ENCODE peak calls at places on chromosomes 4 and X, in seven cellular contexts. A, H, J, R, I, V and K are unnamed samples.

GRCh38 chrX:68669872-68670271 is 22.4 kb downstream of the STARD8 start:
- DNase-seq in A (no peak), H (no peak), J (no peak), R (no peak), I (no peak), V (no peak), K (no peak)

GRCh38 chrX:97936296-97936695 is 1052.6 kb downstream of the RPA4 start:
- DNase-seq in A (no peak), H (no peak), J (no peak), R (no peak), I (no peak), V (no peak), K (no peak)

GRCh38 chr4:102036619-102037376 is 246.3 kb downstream of the BANK1 start:
- DNase-seq in A (no peak), H (no peak), J (no peak), R (peak), I (no peak), V (peak), K (no peak)

GRCh38 chrX:53288173-53288572 is 6.8 kb upstream of the IQSEC2 start:
- DNase-seq in A (no peak), H (peak), J (no peak), R (peak), I (no peak), V (peak), K (no peak)

GRCh38 chr4:73726000-73726399 is 14.4 kb upstream of the CXCL8 start:
- DNase-seq in A (no peak), H (no peak), J (no peak), R (peak), I (no peak), V (no peak), K (no peak)

GRCh38 chr4:184536070-184536880 is 61.9 kb upstream of the IRF2 start:
- DNase-seq in A (no peak), H (no peak), J (no peak), R (no peak), I (no peak), V (no peak), K (no peak)

GRCh38 chrX:24479924-24480722 is 15.0 kb downstream of the PDK3 start:
- DNase-seq in A (no peak), H (no peak), J (no peak), R (no peak), I (no peak), V (no peak), K (peak)

GRCh38 chrX:85379174-85379907 is at the start of gene POF1B:
- DNase-seq in A (no peak), H (no peak), J (no peak), R (no peak), I (no peak), V (no peak), K (no peak)

GRCh38 chr4:83782591-83782990 is 246.7 kb downstream of the GPAT3 start:
- DNase-seq in A (no peak), H (no peak), J (no peak), R (no peak), I (no peak), V (no peak), K (no peak)

GRCh38 chr4:23333946-23334878 is 555.6 kb downstream of the PPARGC1A start:
- DNase-seq in A (no peak), H (no peak), J (no peak), R (peak), I (no peak), V (peak), K (peak)

GRCh38 chr4:5636766-5637670 is 71.3 kb downstream of the EVC2 start:
- DNase-seq in A (no peak), H (no peak), J (no peak), R (no peak), I (no peak), V (no peak), K (no peak)

GRCh38 chrX:84189125-84189524 is 1.1 kb upstream of the RPS6KA6 start:
- DNase-seq in A (no peak), H (no peak), J (no peak), R (no peak), I (no peak), V (peak), K (no peak)

GRCh38 chr4:7414046-7414445 is 20.7 kb downstream of the PSAPL1 start:
- DNase-seq in A (no peak), H (no peak), J (no peak), R (no peak), I (no peak), V (no peak), K (no peak)

GRCh38 chr4:88818650-88819470 is 121.2 kb upstream of the NAP1L5 start:
- DNase-seq in A (no peak), H (no peak), J (peak), R (peak), I (no peak), V (peak), K (peak)

GRCh38 chr4:53019485-53020382 is 157.6 kb downstream of the RASL11B start:
- DNase-seq in A (no peak), H (no peak), J (no peak), R (peak), I (no peak), V (no peak), K (no peak)

GRCh38 chrX:56726609-56727008 is 2.4 kb upstream of the NBDY start:
- DNase-seq in A (peak), H (no peak), J (no peak), R (peak), I (no peak), V (peak), K (peak)

GRCh38 chr4:83358410-83358809 is 23.8 kb upstream of the HPSE start:
- DNase-seq in A (peak), H (no peak), J (no peak), R (peak), I (no peak), V (no peak), K (no peak)

GRCh38 chr4:178275671-178276360 is 833.6 kb upstream of the AGA start:
- DNase-seq in A (no peak), H (no peak), J (peak), R (no peak), I (no peak), V (no peak), K (no peak)

GRCh38 chrX:50448565-50448964 is 22.1 kb downstream of the DGKK start:
- DNase-seq in A (no peak), H (no peak), J (no peak), R (no peak), I (no peak), V (no peak), K (no peak)

GRCh38 chrX:48715876-48716502 is 19.5 kb downstream of the SUV39H1 start:
- DNase-seq in A (no peak), H (no peak), J (no peak), R (no peak), I (no peak), V (no peak), K (no peak)

GRCh38 chr4:21522296-21522695 is 426.3 kb downstream of the KCNIP4 start:
- DNase-seq in A (no peak), H (no peak), J (no peak), R (no peak), I (no peak), V (no peak), K (no peak)

GRCh38 chr4:40190880-40191815 is 5.7 kb upstream of the RHOH start:
- DNase-seq in A (no peak), H (no peak), J (no peak), R (no peak), I (no peak), V (no peak), K (no peak)

GRCh38 chr4:14225683-14226207 is 598.2 kb upstream of the BOD1L1 start:
- DNase-seq in A (no peak), H (no peak), J (no peak), R (no peak), I (no peak), V (no peak), K (no peak)

GRCh38 chr4:74395633-74396032 is 30.7 kb downstream of the EREG start:
- DNase-seq in A (no peak), H (no peak), J (no peak), R (peak), I (no peak), V (no peak), K (no peak)

GRCh38 chr4:127965803-127966175 is 583 bp downstream of the ABHD18 start:
- DNase-seq in A (no peak), H (no peak), J (peak), R (peak), I (peak), V (peak), K (peak)

GRCh38 chr4:1470816-1471442 is 64.7 kb upstream of the NKX1-1 start:
- DNase-seq in A (no peak), H (no peak), J (peak), R (no peak), I (peak), V (no peak), K (no peak)
- TF ChIP-seq CTCF in A (no peak), H (no peak), J (no peak), R (no peak), I (no peak), V (no peak), K (no peak)

DNA sequence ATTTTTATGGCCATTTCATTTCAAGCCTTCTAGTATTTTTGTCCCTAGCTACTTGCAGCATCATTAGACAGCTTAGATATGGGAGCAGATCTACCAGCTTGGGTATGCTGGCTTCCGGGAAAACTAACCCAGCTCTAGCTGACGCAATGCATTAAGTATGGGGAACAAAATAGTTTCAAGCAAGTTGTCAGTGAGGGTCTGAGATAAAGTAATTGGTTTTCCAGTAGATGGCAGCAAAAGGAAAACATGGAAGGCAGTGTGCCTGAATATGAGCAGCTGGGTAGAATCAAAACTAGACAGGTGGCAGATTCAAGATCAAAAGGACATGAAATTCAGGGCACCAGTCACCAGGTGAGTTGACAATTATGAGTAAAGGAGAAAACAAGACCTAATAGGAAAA is 340.9 kb upstream of the CTSO start:
- DNase-seq in A (peak), H (no peak), J (peak), R (peak), I (no peak), V (peak), K (peak)
- TF ChIP-seq CTCF in A (peak), H (no peak), J (peak), R (peak), I (no peak), V (peak), K (no peak)

GRCh38 chrX:88425739-88426138 is 321.3 kb upstream of the CPXCR1 start:
- DNase-seq in A (no peak), H (no peak), J (no peak), R (peak), I (no peak), V (peak), K (no peak)
- TF ChIP-seq CTCF in A (no peak), H (no peak), J (no peak), R (no peak), I (no peak), V (no peak), K (no peak)

GRCh38 chrX:115898382-115899001 is 272.1 kb upstream of the AGTR2 start:
- DNase-seq in A (no peak), H (no peak), J (peak), R (no peak), I (peak), V (peak), K (peak)
- TF ChIP-seq CTCF in A (peak), H (no peak), J (peak), R (no peak), I (peak), V (no peak), K (no peak)

GRCh38 chrX:73581002-73581628 is 18.1 kb downstream of the CHIC1 start:
- DNase-seq in A (no peak), H (no peak), J (no peak), R (no peak), I (no peak), V (no peak), K (no peak)
- TF ChIP-seq CTCF in A (no peak), H (no peak), J (no peak), R (no peak), I (no peak), V (no peak), K (no peak)

GRCh38 chr4:8938137-8938536 is 66.5 kb upstream of the HMX1 start:
- DNase-seq in A (no peak), H (no peak), J (no peak), R (no peak), I (no peak), V (no peak), K (no peak)

GRCh38 chr4:8939160-8939855 is 67.7 kb upstream of the HMX1 start:
- DNase-seq in A (no peak), H (peak), J (no peak), R (no peak), I (no peak), V (no peak), K (no peak)

GRCh38 chr4:8938623-8939022 is 67.0 kb upstream of the HMX1 start:
- DNase-seq in A (no peak), H (peak), J (no peak), R (no peak), I (no peak), V (no peak), K (no peak)

GRCh38 chr4:8939887-8940742 is 68.5 kb upstream of the HMX1 start:
- DNase-seq in A (no peak), H (peak), J (no peak), R (no peak), I (no peak), V (no peak), K (peak)

DNA sequence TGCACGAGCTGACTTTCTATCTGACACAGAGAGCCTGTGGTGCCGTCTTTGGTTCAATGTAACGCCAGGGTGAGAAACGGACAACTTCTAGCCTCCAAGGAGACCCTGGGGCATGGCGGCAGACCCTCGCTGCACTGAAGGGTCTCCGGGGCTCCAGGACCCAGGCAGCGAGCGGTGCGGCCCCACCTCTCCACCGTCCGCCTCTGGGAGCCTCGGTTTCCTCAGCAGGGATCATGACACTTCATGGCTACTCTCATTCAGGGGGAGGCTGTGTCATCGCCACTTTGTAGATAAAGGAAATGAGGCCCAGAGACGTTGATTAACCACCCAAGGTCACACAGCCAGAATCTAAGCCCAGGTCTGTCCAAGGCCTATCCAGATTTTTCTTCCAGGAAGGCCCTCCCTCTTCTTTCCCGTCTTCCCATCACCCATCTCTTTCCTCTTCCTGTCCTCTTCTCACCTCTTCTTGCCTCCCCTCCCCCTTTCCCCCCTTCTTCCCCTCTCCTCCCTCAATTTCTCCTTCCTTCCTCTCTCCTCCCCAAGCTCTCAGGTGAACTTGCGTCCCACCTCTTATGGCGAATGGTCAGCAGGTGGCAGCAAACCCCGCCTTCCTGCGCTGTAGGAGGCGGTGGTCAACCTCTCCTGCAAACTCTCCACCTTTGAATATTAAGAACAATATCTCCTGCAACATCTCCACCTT is 69.3 kb upstream of the HMX1 start:
- DNase-seq in A (no peak), H (peak), J (peak), R (no peak), I (no peak), V (peak), K (no peak)
- TF ChIP-seq CTCF in A (peak), H (no peak), J (peak), R (no peak), I (no peak), V (no peak), K (no peak)

GRCh38 chr4:183078634-183079033 is 20.4 kb upstream of the WWC2 start:
- DNase-seq in A (no peak), H (no peak), J (no peak), R (no peak), I (no peak), V (no peak), K (no peak)
- TF ChIP-seq CTCF in A (no peak), H (no peak), J (no peak), R (peak), I (no peak), V (no peak), K (no peak)

GRCh38 chrX:149540621-149541520 is at the start of gene EOLA1:
- DNase-seq in A (peak), H (peak), J (peak), R (peak), I (peak), V (peak), K (peak)
- TF ChIP-seq CTCF in A (no peak), H (no peak), J (no peak), R (no peak), I (no peak), V (no peak), K (no peak)